ENCODE peak calls at places on chromosomes 16 and 17, in six cellular contexts. One of them, this sample, is unnamed.

GRCh38 chr17:10119203-10120112 is 78.9 kb downstream of the GAS7 start:
- DNase-seq in CD8-positive, alpha-beta T cell: no peak
- DNase-seq in ELR: no peak
- DNase-seq in GM20000: peak; percentile 32
- DNase-seq in activated naive CD4-positive, alpha-beta T cell treated with anti-CD3 and anti-CD28 coated beads, Interleukin-2, amount 10 ng/mL, durations not matched to agents 7 days and 5 days: no peak
- DNase-seq in body of pancreas: peak; percentile 40
- DNase-seq in this sample: peak; percentile 41

GRCh38 chr17:29563816-29564215 is 3.0 kb downstream of the ABHD15 start:
- DNase-seq in activated naive CD4-positive, alpha-beta T cell treated with anti-CD3 and anti-CD28 coated beads, Interleukin-2, amount 10 ng/mL, durations not matched to agents 7 days and 5 days: no peak
- DNase-seq in GM20000: no peak
- DNase-seq in ELR: no peak
- DNase-seq in CD8-positive, alpha-beta T cell: no peak
- DNase-seq in body of pancreas: no peak
- DNase-seq in this sample: no peak

GRCh38 chr17:64598672-64599071 is 63.4 kb downstream of the SMURF2 start:
- DNase-seq in CD8-positive, alpha-beta T cell: no peak
- DNase-seq in ELR: no peak
- DNase-seq in body of pancreas: no peak
- DNase-seq in activated naive CD4-positive, alpha-beta T cell treated with anti-CD3 and anti-CD28 coated beads, Interleukin-2, amount 10 ng/mL, durations not matched to agents 7 days and 5 days: no peak
- DNase-seq in GM20000: no peak
- DNase-seq in this sample: no peak

GRCh38 chr17:75571197-75571884 is 16.3 kb upstream of the MYO15B start:
- DNase-seq in body of pancreas: no peak
- DNase-seq in GM20000: peak; percentile 88
- DNase-seq in activated naive CD4-positive, alpha-beta T cell treated with anti-CD3 and anti-CD28 coated beads, Interleukin-2, amount 10 ng/mL, durations not matched to agents 7 days and 5 days: peak; percentile 37
- DNase-seq in CD8-positive, alpha-beta T cell: no peak
- DNase-seq in ELR: peak; percentile 48
- DNase-seq in this sample: no peak

GRCh38 chr16:9154576-9155410 is 63.3 kb downstream of the HAPSTR1 start:
- DNase-seq in activated naive CD4-positive, alpha-beta T cell treated with anti-CD3 and anti-CD28 coated beads, Interleukin-2, amount 10 ng/mL, durations not matched to agents 7 days and 5 days: no peak
- DNase-seq in GM20000: no peak
- DNase-seq in CD8-positive, alpha-beta T cell: no peak
- DNase-seq in body of pancreas: no peak
- DNase-seq in ELR: no peak
- DNase-seq in this sample: no peak

GRCh38 chr17:29241015-29241963 is 5.4 kb upstream of the CRYBA1 start:
- DNase-seq in body of pancreas: no peak
- DNase-seq in CD8-positive, alpha-beta T cell: no peak
- DNase-seq in activated naive CD4-positive, alpha-beta T cell treated with anti-CD3 and anti-CD28 coated beads, Interleukin-2, amount 10 ng/mL, durations not matched to agents 7 days and 5 days: peak; percentile 23
- DNase-seq in GM20000: no peak
- DNase-seq in ELR: peak; percentile 99
- DNase-seq in this sample: no peak

GRCh38 chr17:41910701-41911391 is 7.9 kb downstream of the ACLY start:
- DNase-seq in GM20000: no peak
- DNase-seq in CD8-positive, alpha-beta T cell: no peak
- DNase-seq in ELR: peak; percentile 99
- DNase-seq in activated naive CD4-positive, alpha-beta T cell treated with anti-CD3 and anti-CD28 coated beads, Interleukin-2, amount 10 ng/mL, durations not matched to agents 7 days and 5 days: no peak
- DNase-seq in body of pancreas: no peak
- DNase-seq in this sample: no peak

GRCh38 chr16:86037999-86038922 is 139.3 kb downstream of the IRF8 start:
- DNase-seq in CD8-positive, alpha-beta T cell: no peak
- DNase-seq in activated naive CD4-positive, alpha-beta T cell treated with anti-CD3 and anti-CD28 coated beads, Interleukin-2, amount 10 ng/mL, durations not matched to agents 7 days and 5 days: no peak
- DNase-seq in body of pancreas: peak; percentile 30
- DNase-seq in GM20000: no peak
- DNase-seq in ELR: no peak
- DNase-seq in this sample: no peak

GRCh38 chr16:89067677-89068076 is 26.0 kb upstream of the ACSF3 start:
- DNase-seq in GM20000: no peak
- DNase-seq in body of pancreas: no peak
- DNase-seq in CD8-positive, alpha-beta T cell: no peak
- DNase-seq in ELR: no peak
- DNase-seq in activated naive CD4-positive, alpha-beta T cell treated with anti-CD3 and anti-CD28 coated beads, Interleukin-2, amount 10 ng/mL, durations not matched to agents 7 days and 5 days: no peak
- DNase-seq in this sample: no peak

GRCh38 chr16:67758966-67759365 is 39.9 kb upstream of the GFOD2 start:
- DNase-seq in body of pancreas: no peak
- DNase-seq in GM20000: no peak
- DNase-seq in CD8-positive, alpha-beta T cell: no peak
- DNase-seq in activated naive CD4-positive, alpha-beta T cell treated with anti-CD3 and anti-CD28 coated beads, Interleukin-2, amount 10 ng/mL, durations not matched to agents 7 days and 5 days: no peak
- DNase-seq in ELR: no peak
- DNase-seq in this sample: no peak

GRCh38 chr17:40558651-40559015 is 6.6 kb downstream of the CCR7 start:
- DNase-seq in ELR: no peak
- DNase-seq in body of pancreas: no peak
- DNase-seq in GM20000: no peak
- DNase-seq in CD8-positive, alpha-beta T cell: no peak
- DNase-seq in activated naive CD4-positive, alpha-beta T cell treated with anti-CD3 and anti-CD28 coated beads, Interleukin-2, amount 10 ng/mL, durations not matched to agents 7 days and 5 days: no peak
- DNase-seq in this sample: no peak

GRCh38 chr17:72222971-72223370 is 102.2 kb downstream of the SOX9 start:
- DNase-seq in GM20000: no peak
- DNase-seq in body of pancreas: no peak
- DNase-seq in ELR: no peak
- DNase-seq in activated naive CD4-positive, alpha-beta T cell treated with anti-CD3 and anti-CD28 coated beads, Interleukin-2, amount 10 ng/mL, durations not matched to agents 7 days and 5 days: no peak
- DNase-seq in CD8-positive, alpha-beta T cell: no peak
- DNase-seq in this sample: no peak

GRCh38 chr16:80369559-80369958 is 171.2 kb upstream of the DYNLRB2 start:
- DNase-seq in CD8-positive, alpha-beta T cell: no peak
- DNase-seq in body of pancreas: peak; percentile 16
- DNase-seq in activated naive CD4-positive, alpha-beta T cell treated with anti-CD3 and anti-CD28 coated beads, Interleukin-2, amount 10 ng/mL, durations not matched to agents 7 days and 5 days: no peak
- DNase-seq in GM20000: no peak
- DNase-seq in ELR: peak; percentile 57
- DNase-seq in this sample: no peak

GRCh38 chr17:67606471-67606870 is 111.3 kb upstream of the NOL11 start:
- DNase-seq in ELR: no peak
- DNase-seq in body of pancreas: peak; percentile 75
- DNase-seq in CD8-positive, alpha-beta T cell: no peak
- DNase-seq in activated naive CD4-positive, alpha-beta T cell treated with anti-CD3 and anti-CD28 coated beads, Interleukin-2, amount 10 ng/mL, durations not matched to agents 7 days and 5 days: no peak
- DNase-seq in GM20000: no peak
- DNase-seq in this sample: no peak

GRCh38 chr17:2948721-2949468 is 114.5 kb downstream of the OR1D5 start:
- DNase-seq in body of pancreas: no peak
- DNase-seq in CD8-positive, alpha-beta T cell: no peak
- DNase-seq in GM20000: no peak
- DNase-seq in activated naive CD4-positive, alpha-beta T cell treated with anti-CD3 and anti-CD28 coated beads, Interleukin-2, amount 10 ng/mL, durations not matched to agents 7 days and 5 days: no peak
- DNase-seq in ELR: no peak
- DNase-seq in this sample: no peak

GRCh38 chr17:35609831-35610230 is 22.7 kb downstream of the AP2B1 start:
- DNase-seq in CD8-positive, alpha-beta T cell: no peak
- DNase-seq in body of pancreas: no peak
- DNase-seq in ELR: no peak
- DNase-seq in activated naive CD4-positive, alpha-beta T cell treated with anti-CD3 and anti-CD28 coated beads, Interleukin-2, amount 10 ng/mL, durations not matched to agents 7 days and 5 days: no peak
- DNase-seq in GM20000: no peak
- DNase-seq in this sample: no peak

GRCh38 chr17:66737524-66737923 is 97.4 kb upstream of the CACNG5 start:
- DNase-seq in CD8-positive, alpha-beta T cell: no peak
- DNase-seq in ELR: no peak
- DNase-seq in activated naive CD4-positive, alpha-beta T cell treated with anti-CD3 and anti-CD28 coated beads, Interleukin-2, amount 10 ng/mL, durations not matched to agents 7 days and 5 days: no peak
- DNase-seq in body of pancreas: no peak
- DNase-seq in GM20000: no peak
- DNase-seq in this sample: no peak

GRCh38 chr17:13337864-13338371 is 263.8 kb downstream of the HS3ST3A1 start:
- DNase-seq in ELR: peak; percentile 79
- DNase-seq in CD8-positive, alpha-beta T cell: no peak
- DNase-seq in GM20000: peak; percentile 22
- DNase-seq in body of pancreas: peak; percentile 25
- DNase-seq in activated naive CD4-positive, alpha-beta T cell treated with anti-CD3 and anti-CD28 coated beads, Interleukin-2, amount 10 ng/mL, durations not matched to agents 7 days and 5 days: peak; percentile 26
- DNase-seq in this sample: no peak

GRCh38 chr16:12985516-12985915 is 84.1 kb downstream of the SHISA9 start:
- DNase-seq in body of pancreas: no peak
- DNase-seq in GM20000: no peak
- DNase-seq in ELR: no peak
- DNase-seq in activated naive CD4-positive, alpha-beta T cell treated with anti-CD3 and anti-CD28 coated beads, Interleukin-2, amount 10 ng/mL, durations not matched to agents 7 days and 5 days: no peak
- DNase-seq in CD8-positive, alpha-beta T cell: no peak
- DNase-seq in this sample: no peak

GRCh38 chr17:66326476-66327047 is 24.1 kb downstream of the PRKCA start:
- DNase-seq in body of pancreas: no peak
- DNase-seq in activated naive CD4-positive, alpha-beta T cell treated with anti-CD3 and anti-CD28 coated beads, Interleukin-2, amount 10 ng/mL, durations not matched to agents 7 days and 5 days: no peak
- DNase-seq in CD8-positive, alpha-beta T cell: no peak
- DNase-seq in ELR: no peak
- DNase-seq in GM20000: no peak
- DNase-seq in this sample: no peak

GRCh38 chr17:58040386-58040785 is 33.3 kb upstream of the SRSF1 start:
- DNase-seq in activated naive CD4-positive, alpha-beta T cell treated with anti-CD3 and anti-CD28 coated beads, Interleukin-2, amount 10 ng/mL, durations not matched to agents 7 days and 5 days: no peak
- DNase-seq in CD8-positive, alpha-beta T cell: no peak
- DNase-seq in GM20000: no peak
- DNase-seq in ELR: no peak
- DNase-seq in body of pancreas: no peak
- DNase-seq in this sample: no peak

GRCh38 chr16:68744744-68745280 is 7.7 kb downstream of the CDH1 start:
- DNase-seq in GM20000: no peak
- DNase-seq in ELR: no peak
- DNase-seq in activated naive CD4-positive, alpha-beta T cell treated with anti-CD3 and anti-CD28 coated beads, Interleukin-2, amount 10 ng/mL, durations not matched to agents 7 days and 5 days: no peak
- DNase-seq in body of pancreas: peak; percentile 88
- DNase-seq in CD8-positive, alpha-beta T cell: no peak
- DNase-seq in this sample: no peak

GRCh38 chr16:19559242-19559910 is 3.9 kb downstream of the VPS35L start:
- DNase-seq in ELR: peak; percentile 74
- DNase-seq in body of pancreas: no peak
- DNase-seq in GM20000: peak; percentile 22
- DNase-seq in activated naive CD4-positive, alpha-beta T cell treated with anti-CD3 and anti-CD28 coated beads, Interleukin-2, amount 10 ng/mL, durations not matched to agents 7 days and 5 days: no peak
- DNase-seq in CD8-positive, alpha-beta T cell: peak; percentile 37
- DNase-seq in this sample: peak; percentile 45

GRCh38 chr17:44926841-44927525 is 11.7 kb upstream of the GFAP start:
- DNase-seq in body of pancreas: no peak
- DNase-seq in activated naive CD4-positive, alpha-beta T cell treated with anti-CD3 and anti-CD28 coated beads, Interleukin-2, amount 10 ng/mL, durations not matched to agents 7 days and 5 days: no peak
- DNase-seq in CD8-positive, alpha-beta T cell: no peak
- DNase-seq in GM20000: no peak
- DNase-seq in ELR: no peak
- DNase-seq in this sample: no peak

GRCh38 chr17:82012482-82013295 is 10.0 kb downstream of the CENPX start:
- DNase-seq in CD8-positive, alpha-beta T cell: no peak
- DNase-seq in GM20000: no peak
- DNase-seq in ELR: no peak
- DNase-seq in activated naive CD4-positive, alpha-beta T cell treated with anti-CD3 and anti-CD28 coated beads, Interleukin-2, amount 10 ng/mL, durations not matched to agents 7 days and 5 days: no peak
- DNase-seq in body of pancreas: no peak
- DNase-seq in this sample: no peak

GRCh38 chr16:86092586-86093480 is 193.9 kb downstream of the IRF8 start:
- DNase-seq in body of pancreas: no peak
- DNase-seq in ELR: no peak
- DNase-seq in CD8-positive, alpha-beta T cell: no peak
- DNase-seq in activated naive CD4-positive, alpha-beta T cell treated with anti-CD3 and anti-CD28 coated beads, Interleukin-2, amount 10 ng/mL, durations not matched to agents 7 days and 5 days: no peak
- DNase-seq in GM20000: no peak
- DNase-seq in this sample: no peak

GRCh38 chr16:87657621-87658192 is 55.4 kb downstream of the JPH3 start:
- DNase-seq in activated naive CD4-positive, alpha-beta T cell treated with anti-CD3 and anti-CD28 coated beads, Interleukin-2, amount 10 ng/mL, durations not matched to agents 7 days and 5 days: peak; percentile 32
- DNase-seq in body of pancreas: no peak
- DNase-seq in GM20000: no peak
- DNase-seq in CD8-positive, alpha-beta T cell: no peak
- DNase-seq in ELR: peak; percentile 62
- DNase-seq in this sample: no peak

GRCh38 chr17:57110152-57110542 is 25.1 kb downstream of the AKAP1 start:
- DNase-seq in body of pancreas: no peak
- DNase-seq in activated naive CD4-positive, alpha-beta T cell treated with anti-CD3 and anti-CD28 coated beads, Interleukin-2, amount 10 ng/mL, durations not matched to agents 7 days and 5 days: no peak
- DNase-seq in GM20000: no peak
- DNase-seq in ELR: no peak
- DNase-seq in CD8-positive, alpha-beta T cell: no peak
- DNase-seq in this sample: no peak